ENCODE peak calls at places on chromosomes 7 and 10, in six cellular contexts. Y is stomach, T is tibial artery, V is ovary, O is left ventricle myocardium inferior, M is body of pancreas. W is an unnamed sample. For H3K4me1, the result is how much of the 10 kb centered on the place peaks cover.

GRCh38 chr7:141012696-141013344 is 1.9 kb downstream of the MRPS33 start:
- DNase-seq in Y (no peak), T (no peak), V (no peak), O (no peak), M (no peak), W (no peak)

GRCh38 chr7:79692015-79692414 is 238.5 kb upstream of the MAGI2 start:
- DNase-seq in Y (no peak), T (no peak), V (no peak), O (no peak), M (no peak), W (peak)

GRCh38 chr10:129628823-129629222 is 161.8 kb downstream of the MGMT start:
- DNase-seq in Y (no peak), T (no peak), V (no peak), O (no peak), M (no peak), W (no peak)

GRCh38 chr7:21191317-21192073 is 236.4 kb upstream of the SP4 start:
- DNase-seq in Y (no peak), T (no peak), V (no peak), O (no peak), M (no peak), W (no peak)

GRCh38 chr10:105358911-105359310 is 717.8 kb downstream of the SORCS3 start:
- DNase-seq in Y (no peak), T (no peak), V (no peak), O (no peak), M (no peak), W (no peak)

GRCh38 chr10:119131512-119132240 is 27.8 kb downstream of the DENND10 start:
- DNase-seq in Y (no peak), T (no peak), V (no peak), O (no peak), M (no peak), W (no peak)

GRCh38 chr7:116809636-116810266 is 52.6 kb upstream of the CAPZA2 start:
- DNase-seq in Y (no peak), T (no peak), V (no peak), O (no peak), M (no peak), W (peak)

GRCh38 chr10:25036381-25036780 is 20.0 kb downstream of the THNSL1 start:
- DNase-seq in Y (no peak), T (no peak), V (no peak), O (no peak), M (no peak), W (no peak)

GRCh38 chr7:46165281-46165680 is 244.2 kb upstream of the IGFBP3 start:
- DNase-seq in Y (no peak), T (no peak), V (no peak), O (no peak), M (no peak), W (peak)

GRCh38 chr10:88810196-88810961 is 7.8 kb downstream of the LIPM start:
- DNase-seq in Y (peak), T (no peak), V (no peak), O (no peak), M (peak), W (peak)

GRCh38 chr10:97057836-97058235 is 127.9 kb downstream of the SLIT1 start:
- DNase-seq in Y (no peak), T (no peak), V (no peak), O (no peak), M (no peak), W (no peak)

GRCh38 chr10:16341637-16342036 is 95.2 kb upstream of the PTER start:
- DNase-seq in Y (no peak), T (no peak), V (no peak), O (no peak), M (no peak), W (no peak)

GRCh38 chr10:77413231-77413630 is 224.4 kb downstream of the KCNMA1 start:
- DNase-seq in Y (no peak), T (no peak), V (no peak), O (no peak), M (no peak), W (no peak)

GRCh38 chr10:51125518-51125917 is 51.2 kb downstream of the PRKG1 start:
- DNase-seq in Y (no peak), T (no peak), V (no peak), O (no peak), M (no peak), W (no peak)

GRCh38 chr10:123043409-123043925 is 34.7 kb downstream of the ACADSB start:
- DNase-seq in Y (peak), T (no peak), V (no peak), O (no peak), M (peak), W (peak)

GRCh38 chr10:59580257-59580863 is 129.3 kb downstream of the SLC16A9 start:
- DNase-seq in Y (no peak), T (no peak), V (no peak), O (no peak), M (no peak), W (peak)

GRCh38 chr10:80664071-80664680 is 126.5 kb downstream of the SH2D4B start:
- DNase-seq in Y (peak), T (peak), V (peak), O (peak), M (peak), W (peak)

GRCh38 chr7:44072364-44073231 is 7.2 kb upstream of the PGAM2 start:
- DNase-seq in Y (peak), T (peak), V (peak), O (peak), M (peak), W (peak)

GRCh38 chr7:20778063-20778721 is 8.5 kb downstream of the SP8 start:
- DNase-seq in Y (peak), T (no peak), V (no peak), O (no peak), M (peak), W (peak)

DNA sequence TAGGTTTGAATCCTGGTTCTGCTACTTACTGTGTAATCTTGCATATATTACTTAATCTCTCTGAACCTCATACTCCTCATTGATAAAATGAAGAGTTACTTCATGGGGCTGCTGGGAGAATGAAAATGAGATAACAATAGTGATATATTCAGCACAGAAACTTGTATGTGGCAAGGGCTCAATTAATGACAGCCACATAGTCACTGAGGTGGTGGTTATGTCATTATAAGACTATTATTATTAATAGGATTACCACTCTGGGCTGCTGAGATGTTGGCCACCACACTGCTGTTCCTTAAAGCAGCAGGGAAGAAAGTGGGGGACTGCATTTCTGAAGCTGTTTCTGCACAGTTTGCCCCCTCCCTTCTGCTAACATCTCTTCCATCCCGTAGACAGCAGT is 100.4 kb upstream of the PDLIM1 start:
- DNase-seq in Y (no peak), T (no peak), V (no peak), O (no peak), M (no peak), W (no peak)
- TF ChIP-seq CTCF in Y (no peak), T (no peak), V (no peak), O (no peak), M (no peak), W (no peak)

GRCh38 chr7:34039033-34039432 is 133.7 kb downstream of the BMPER start:
- DNase-seq in Y (no peak), T (no peak), V (no peak), O (no peak), M (no peak), W (peak)

GRCh38 chr7:34042406-34042805 is 137.1 kb downstream of the BMPER start:
- DNase-seq in Y (no peak), T (no peak), V (no peak), O (no peak), M (no peak), W (peak)

GRCh38 chr7:34043461-34044318 is 138.4 kb downstream of the BMPER start:
- DNase-seq in Y (no peak), T (no peak), V (no peak), O (no peak), M (no peak), W (no peak)

GRCh38 chr7:34044319-34044643 is 138.9 kb downstream of the BMPER start:
- DNase-seq in Y (no peak), T (no peak), V (no peak), O (no peak), M (no peak), W (no peak)

DNA sequence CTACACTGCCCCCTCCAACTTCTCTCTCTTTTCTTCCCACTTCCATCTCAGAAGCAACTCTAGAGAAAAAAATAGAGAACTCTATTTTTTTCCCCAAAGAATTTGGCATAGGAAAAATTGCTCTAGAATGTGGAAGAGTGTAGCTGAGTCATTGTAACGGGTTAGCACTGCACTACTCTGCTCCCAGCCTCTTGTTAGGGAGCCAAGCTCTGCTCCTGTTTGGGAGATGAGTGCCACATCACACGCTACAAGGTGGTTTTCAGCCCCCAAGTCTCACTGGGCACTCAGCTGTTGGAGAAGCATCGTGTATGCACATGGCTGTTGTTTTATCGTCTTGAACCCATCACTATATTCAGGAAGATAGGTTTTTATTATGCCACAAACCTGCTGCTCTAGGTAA is 136.4 kb downstream of the BMPER start:
- DNase-seq in Y (no peak), T (no peak), V (no peak), O (no peak), M (no peak), W (peak)
- H3K4me1 ChIP-seq in Y (under half), T (under half), V (under half), O (under half), M (under half), W (under half)

DNA sequence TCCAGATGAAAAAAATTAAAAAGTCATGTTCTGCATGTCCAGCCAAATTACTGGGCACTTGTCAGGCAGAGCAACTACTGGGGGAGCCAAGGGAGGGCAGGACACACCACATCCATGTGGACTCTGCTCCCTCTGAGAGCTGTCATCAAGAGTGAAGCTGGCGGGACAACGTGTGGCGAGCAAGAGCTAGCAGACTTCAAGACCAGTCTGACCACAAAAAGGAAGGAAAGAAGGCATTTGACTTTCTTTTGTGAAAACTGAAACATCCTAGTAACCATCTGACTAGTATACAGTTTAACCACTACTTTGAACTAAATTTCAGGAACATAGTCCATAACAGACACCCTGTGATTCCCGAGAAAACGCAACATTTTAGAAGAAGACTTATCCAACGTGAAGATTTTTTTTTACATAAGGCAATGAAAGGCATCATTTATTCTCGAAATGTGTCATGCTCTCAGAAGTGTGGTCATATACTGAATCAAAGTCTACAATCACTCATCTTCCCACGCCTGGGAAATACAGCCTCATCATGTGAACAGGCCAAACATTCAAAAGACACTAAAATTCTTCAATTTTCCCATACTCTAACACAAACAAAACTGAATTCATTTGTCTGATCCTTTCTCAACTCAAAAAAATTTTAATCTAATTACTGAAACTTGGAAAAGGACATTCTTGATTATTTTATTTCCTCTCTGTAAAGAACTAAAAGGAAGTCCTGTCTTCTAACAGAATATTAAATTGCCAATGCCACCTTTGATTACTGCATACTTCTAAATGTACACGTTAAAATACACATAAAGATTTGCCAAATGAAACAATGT is 15.5 kb downstream of the CYTH3 start:
- DNase-seq in Y (no peak), T (peak), V (no peak), O (peak), M (no peak), W (no peak)
- TF ChIP-seq CTCF in Y (no peak), T (no peak), V (no peak), O (no peak), M (no peak), W (no peak)

GRCh38 chr10:73648975-73649829 is 6.6 kb downstream of the SYNPO2L start:
- DNase-seq in Y (no peak), T (no peak), V (no peak), O (no peak), M (no peak), W (peak)

GRCh38 chr10:73648252-73648651 is 7.0 kb upstream of the MYOZ1 start:
- DNase-seq in Y (no peak), T (no peak), V (peak), O (peak), M (no peak), W (peak)

GRCh38 chr10:73649876-73650536 is 5.8 kb downstream of the SYNPO2L start:
- DNase-seq in Y (no peak), T (no peak), V (no peak), O (peak), M (no peak), W (no peak)

GRCh38 chr10:73653195-73653594 is 2.6 kb downstream of the SYNPO2L start:
- DNase-seq in Y (no peak), T (no peak), V (no peak), O (no peak), M (no peak), W (no peak)

DNA sequence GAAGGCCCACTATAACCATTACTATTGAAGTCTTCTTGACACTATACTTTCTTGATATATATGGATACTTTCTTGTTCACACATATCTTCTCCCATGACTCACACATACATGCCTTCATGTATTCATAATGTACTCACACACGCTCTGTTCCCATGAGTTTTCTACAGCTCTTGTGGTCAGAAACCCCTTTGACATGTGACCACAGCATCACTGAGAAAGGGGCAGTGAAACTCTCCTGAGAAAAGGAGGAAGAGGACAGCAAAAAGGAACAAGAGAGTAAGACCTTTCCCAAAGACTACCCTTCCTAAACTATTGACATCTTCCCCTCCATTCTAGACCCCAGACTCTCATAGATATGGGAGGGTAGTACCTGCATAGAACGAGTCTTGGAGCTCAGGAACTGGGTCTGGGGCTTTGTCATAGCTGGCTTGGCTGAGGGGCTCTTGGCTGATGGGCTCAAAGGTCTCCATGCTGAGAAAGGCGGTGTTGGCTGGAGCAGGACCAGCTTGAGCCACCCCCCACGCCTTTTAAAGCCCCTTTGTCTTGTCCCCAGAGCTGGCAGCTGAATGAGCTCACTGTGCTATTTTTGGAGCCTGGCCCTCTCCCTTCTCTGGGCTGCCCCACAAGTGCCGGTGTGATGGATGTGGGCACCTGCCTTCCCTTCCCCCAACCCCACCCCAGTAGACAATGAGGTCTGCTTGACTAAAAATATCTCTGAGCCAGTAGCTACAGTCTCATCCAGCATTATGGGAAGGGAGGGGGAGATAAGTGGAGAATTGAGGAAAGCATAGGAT is 5.1 kb downstream of the SYNPO2L start:
- DNase-seq in Y (no peak), T (no peak), V (no peak), O (peak), M (no peak), W (peak)
- H3K4me1 ChIP-seq in Y (under half), T (under half), V (under half), O (half or more), M (under half), W (half or more)

DNA sequence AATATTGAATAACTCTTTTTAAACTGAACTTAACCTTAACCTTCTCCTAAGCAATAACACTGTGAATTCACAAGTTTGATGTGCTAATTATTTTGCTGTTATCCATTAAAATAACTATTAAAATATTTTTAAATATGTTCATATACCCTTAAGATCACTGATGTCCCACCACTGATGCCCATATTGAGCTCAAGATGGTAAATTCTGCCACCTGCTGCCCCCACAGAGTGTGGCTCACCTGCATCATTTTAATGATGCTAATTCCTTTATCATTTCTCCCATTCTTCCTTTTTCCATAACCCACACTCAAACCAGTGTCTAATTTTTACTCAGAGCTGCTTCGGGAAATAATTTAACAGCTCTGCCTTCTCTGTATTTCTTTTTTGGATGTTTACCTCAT is 82.3 kb upstream of the ARID5B start:
- DNase-seq in Y (no peak), T (no peak), V (no peak), O (no peak), M (no peak), W (no peak)
- TF ChIP-seq CTCF in Y (no peak), T (no peak), V (no peak), O (no peak), M (no peak), W (no peak)

GRCh38 chr7:155806096-155806871 is 6.0 kb downstream of the SHH start:
- DNase-seq in Y (no peak), T (no peak), V (no peak), O (no peak), M (no peak), W (peak)
- H3K4me1 ChIP-seq in Y (half or more), T (half or more), V (under half), O (half or more), M (half or more), W (under half)

GRCh38 chr10:116802474-116802873 is 46.8 kb upstream of the ENO4 start:
- DNase-seq in Y (no peak), T (no peak), V (no peak), O (no peak), M (no peak), W (no peak)
- TF ChIP-seq CTCF in Y (no peak), T (no peak), V (no peak), O (no peak), M (no peak), W (no peak)

DNA sequence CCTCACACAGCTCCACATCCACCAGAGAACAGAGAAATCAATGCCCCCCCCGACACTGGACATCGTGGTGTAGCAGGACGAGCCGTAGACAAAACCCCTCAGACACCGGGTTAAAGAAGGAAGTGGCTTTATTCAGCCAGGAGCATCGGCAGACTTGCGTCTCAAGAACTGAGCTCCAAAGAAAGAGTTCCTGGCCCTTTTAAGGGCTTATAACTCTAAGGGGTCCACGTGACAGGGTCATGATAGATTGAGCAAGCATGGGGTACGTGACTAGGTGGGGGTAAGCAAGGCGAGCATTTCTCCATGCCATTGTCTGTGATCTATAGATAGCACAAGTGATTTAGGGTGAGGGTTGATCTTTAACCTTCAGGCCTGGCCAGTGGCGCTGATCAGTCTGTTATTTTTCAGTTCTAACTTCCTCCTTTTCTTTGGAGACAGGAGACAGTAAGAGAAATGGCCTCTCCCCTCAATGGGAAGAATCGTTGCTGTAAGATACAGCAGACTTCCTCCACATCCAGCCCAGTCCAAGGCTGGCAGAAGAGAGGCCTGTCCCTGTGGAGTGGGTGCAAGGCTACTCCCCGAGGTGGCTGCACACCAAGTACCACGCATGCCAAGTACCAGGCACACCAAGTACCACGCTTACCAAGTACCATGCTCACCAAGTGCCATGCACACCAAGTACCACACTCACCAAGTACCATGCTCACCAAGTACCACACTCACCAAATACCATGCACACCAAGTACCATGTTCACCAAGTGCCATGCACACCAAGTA is 19.5 kb upstream of the PPP2R2D start:
- DNase-seq in Y (no peak), T (no peak), V (no peak), O (no peak), M (no peak), W (no peak)
- H3K4me1 ChIP-seq in Y (under half), T (under half), V (under half), O (under half), M (under half), W (under half)

DNA sequence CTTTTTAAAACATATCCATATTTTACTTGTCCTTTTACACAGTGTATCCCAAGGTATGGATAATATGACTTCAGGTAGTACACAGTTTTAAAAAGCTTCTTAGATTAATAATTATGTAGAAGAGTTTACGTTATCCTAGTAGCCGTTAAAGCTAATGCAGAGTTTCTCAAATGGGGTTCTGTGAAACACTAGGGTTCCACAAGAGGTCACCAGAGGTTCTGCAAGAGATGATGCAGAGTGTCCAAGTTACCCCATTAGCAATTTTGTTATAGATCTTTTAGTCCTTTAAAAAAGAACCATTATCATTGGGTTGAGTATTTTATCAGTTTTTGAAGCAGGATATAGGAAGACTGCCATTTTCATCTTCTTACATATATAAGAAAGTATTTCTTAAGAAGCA is 298.9 kb upstream of the HPS1 start:
- DNase-seq in Y (no peak), T (no peak), V (no peak), O (no peak), M (no peak), W (no peak)
- TF ChIP-seq CTCF in Y (no peak), T (no peak), V (no peak), O (no peak), M (no peak), W (no peak)

GRCh38 chr7:139738101-139738489 is 39.7 kb downstream of the HIPK2 start:
- DNase-seq in Y (no peak), T (no peak), V (no peak), O (no peak), M (no peak), W (peak)
- H3K4me1 ChIP-seq in Y (half or more), T (half or more), V (under half), O (half or more), M (half or more), W (under half)